ENCODE peak calls at places on chromosome 3, in seven cellular contexts. G is HepG2, J is H1, C is K562, O is SK-N-SH, X is GM12892, H is GM12878. Q is an unnamed sample.

GRCh38 chr3:150798122-150798618 is 35.2 kb upstream of the SIAH2 start:
- DNase-seq in G (peak), J (no peak), C (no peak), O (no peak), X (no peak), H (no peak), Q (no peak)

GRCh38 chr3:195697582-195698324 is 23.0 kb upstream of the MUC20 start:
- DNase-seq in G (no peak), J (no peak), C (peak), O (no peak), X (no peak), H (no peak), Q (no peak)

GRCh38 chr3:127953092-127953491 is 38.1 kb downstream of the KBTBD12 start:
- DNase-seq in G (no peak), J (no peak), C (no peak), O (no peak), X (no peak), H (no peak), Q (no peak)

GRCh38 chr3:129441782-129442181 is 1.8 kb downstream of the IFT122 start:
- DNase-seq in G (no peak), J (no peak), C (no peak), O (peak), X (no peak), H (no peak), Q (no peak)

GRCh38 chr3:114103181-114103580 is 46.6 kb downstream of the QTRT2 start:
- DNase-seq in G (no peak), J (no peak), C (no peak), O (no peak), X (no peak), H (no peak), Q (no peak)

GRCh38 chr3:136465296-136465695 is 215.2 kb downstream of the PCCB start:
- DNase-seq in G (no peak), J (no peak), C (no peak), O (no peak), X (no peak), H (no peak), Q (no peak)

GRCh38 chr3:52109556-52110380 is 44.5 kb downstream of the POC1A start:
- DNase-seq in G (no peak), J (no peak), C (no peak), O (peak), X (no peak), H (no peak), Q (no peak)

GRCh38 chr3:120568624-120569023 is 27.5 kb upstream of the NDUFB4 start:
- DNase-seq in G (no peak), J (no peak), C (no peak), O (no peak), X (no peak), H (no peak), Q (no peak)

GRCh38 chr3:194042947-194043346 is 93.0 kb upstream of the HES1 start:
- DNase-seq in G (peak), J (no peak), C (no peak), O (no peak), X (no peak), H (no peak), Q (no peak)

GRCh38 chr3:90016492-90017065 is 909.2 kb downstream of the EPHA3 start:
- DNase-seq in G (no peak), J (no peak), C (no peak), O (no peak), X (no peak), H (no peak), Q (no peak)

GRCh38 chr3:133410191-133410892 is 10.5 kb downstream of the BFSP2 start:
- DNase-seq in G (no peak), J (no peak), C (no peak), O (no peak), X (no peak), H (no peak), Q (no peak)

GRCh38 chr3:37993811-37994638 is 3.4 kb downstream of the VILL start:
- DNase-seq in G (no peak), J (no peak), C (peak), O (peak), X (peak), H (no peak), Q (peak)

GRCh38 chr3:118538187-118538586 is 496.5 kb downstream of the IGSF11 start:
- DNase-seq in G (no peak), J (no peak), C (no peak), O (no peak), X (no peak), H (no peak), Q (no peak)

GRCh38 chr3:41164776-41165175 is 34.5 kb upstream of the CTNNB1 start:
- DNase-seq in G (no peak), J (no peak), C (no peak), O (no peak), X (no peak), H (no peak), Q (no peak)

GRCh38 chr3:61965770-61966131 is 404.4 kb downstream of the PTPRG start:
- DNase-seq in G (no peak), J (no peak), C (no peak), O (no peak), X (no peak), H (no peak), Q (no peak)

GRCh38 chr3:145620002-145620401 is 541.0 kb downstream of the PLOD2 start:
- DNase-seq in G (no peak), J (no peak), C (no peak), O (no peak), X (no peak), H (no peak), Q (no peak)

GRCh38 chr3:119352863-119353527 is 58.8 kb downstream of the ARHGAP31 start:
- DNase-seq in G (peak), J (no peak), C (no peak), O (no peak), X (no peak), H (no peak), Q (no peak)

GRCh38 chr3:132006605-132007204 is 28.1 kb downstream of the CPNE4 start:
- DNase-seq in G (peak), J (no peak), C (peak), O (no peak), X (no peak), H (no peak), Q (no peak)

GRCh38 chr3:70849911-70850699 is 537.7 kb upstream of the MDFIC2 start:
- DNase-seq in G (no peak), J (no peak), C (no peak), O (no peak), X (no peak), H (no peak), Q (no peak)

GRCh38 chr3:146968204-146968651 is 363.1 kb upstream of the PLSCR5 start:
- DNase-seq in G (no peak), J (peak), C (no peak), O (no peak), X (no peak), H (no peak), Q (no peak)

GRCh38 chr3:158768361-158768787 is 33.5 kb upstream of the MFSD1 start:
- DNase-seq in G (peak), J (no peak), C (peak), O (no peak), X (no peak), H (no peak), Q (no peak)

GRCh38 chr3:21901504-21901903 is 150.5 kb upstream of the ZNF385D start:
- DNase-seq in G (no peak), J (no peak), C (no peak), O (no peak), X (no peak), H (no peak), Q (no peak)

GRCh38 chr3:188211476-188211875 is 57.5 kb downstream of the LPP start:
- DNase-seq in G (no peak), J (no peak), C (no peak), O (no peak), X (no peak), H (no peak), Q (no peak)

GRCh38 chr3:184712248-184712559 is 340 bp upstream of the MAGEF1 start:
- DNase-seq in G (no peak), J (no peak), C (no peak), O (no peak), X (no peak), H (no peak), Q (no peak)

GRCh38 chr3:29408676-29409075 is 127.8 kb downstream of the RBMS3 start:
- DNase-seq in G (no peak), J (no peak), C (no peak), O (no peak), X (no peak), H (no peak), Q (no peak)
- TF ChIP-seq TAF1 in G (no peak), J (no peak), C (no peak), O (no peak), X (no peak), H (no peak), Q (no peak)

GRCh38 chr3:45870099-45870498 is 16.2 kb upstream of the CCR9 start:
- DNase-seq in G (no peak), J (no peak), C (no peak), O (no peak), X (no peak), H (no peak), Q (no peak)
- TF ChIP-seq TAF1 in G (no peak), J (no peak), C (no peak), O (no peak), X (no peak), H (no peak), Q (no peak)

GRCh38 chr3:11847035-11847394 is 330 bp upstream of the TAMM41 start:
- DNase-seq in G (no peak), J (no peak), C (no peak), O (no peak), X (no peak), H (no peak), Q (no peak)

GRCh38 chr3:11847607-11848006 is 922 bp upstream of the TAMM41 start:
- DNase-seq in G (peak), J (no peak), C (peak), O (no peak), X (no peak), H (no peak), Q (no peak)

GRCh38 chr3:11846281-11847034 is at the start of gene TAMM41:
- DNase-seq in G (peak), J (peak), C (peak), O (peak), X (peak), H (peak), Q (peak)

GRCh38 chr3:11844891-11845290 is 1.8 kb downstream of the TAMM41 start:
- DNase-seq in G (no peak), J (no peak), C (no peak), O (no peak), X (no peak), H (no peak), Q (no peak)

GRCh38 chr3:11845661-11846060 is 1.0 kb downstream of the TAMM41 start:
- DNase-seq in G (no peak), J (no peak), C (peak), O (no peak), X (peak), H (no peak), Q (no peak)
- TF ChIP-seq TAF1 in G (no peak), J (no peak), C (peak), O (no peak), X (no peak), H (peak), Q (no peak)

GRCh38 chr3:30007668-30008067 is 598.7 kb upstream of the TGFBR2 start:
- DNase-seq in G (no peak), J (no peak), C (no peak), O (no peak), X (no peak), H (no peak), Q (no peak)

GRCh38 chr3:30017882-30018281 is 588.5 kb upstream of the TGFBR2 start:
- DNase-seq in G (no peak), J (no peak), C (no peak), O (no peak), X (no peak), H (no peak), Q (no peak)

GRCh38 chr3:30011237-30011803 is 595.1 kb upstream of the TGFBR2 start:
- DNase-seq in G (no peak), J (no peak), C (no peak), O (no peak), X (no peak), H (no peak), Q (no peak)

DNA sequence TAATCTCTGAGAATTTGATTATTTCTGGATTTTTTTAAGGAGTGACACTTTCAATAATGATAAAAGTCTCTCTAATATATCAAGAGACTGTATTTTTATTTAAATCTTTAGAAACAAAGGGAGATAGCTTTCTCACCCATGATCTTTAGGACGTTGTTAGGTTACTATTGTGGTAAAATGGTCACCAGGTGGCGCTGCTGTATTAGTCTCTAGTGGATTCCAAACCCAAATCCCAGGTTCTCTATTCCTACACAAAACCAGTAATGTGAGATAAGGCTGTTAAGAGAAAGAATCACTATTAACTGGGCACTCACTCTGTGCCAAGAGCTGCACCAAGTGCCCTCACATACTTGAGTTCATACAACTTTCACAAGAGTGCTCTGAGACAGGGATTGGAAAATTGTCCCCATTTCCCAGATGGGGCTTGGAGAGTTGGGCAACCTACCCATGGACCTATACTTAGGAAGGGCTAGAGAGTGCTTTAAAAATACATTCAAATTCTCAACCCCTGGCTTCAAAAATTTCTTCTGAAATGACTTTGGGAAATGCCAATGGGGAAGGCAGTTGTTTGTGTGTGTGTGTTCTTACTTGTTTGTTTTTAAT is 593.4 kb upstream of the TGFBR2 start:
- DNase-seq in G (peak), J (no peak), C (peak), O (peak), X (no peak), H (peak), Q (no peak)
- TF ChIP-seq TAF1 in G (no peak), J (no peak), C (no peak), O (no peak), X (no peak), H (no peak), Q (no peak)

DNA sequence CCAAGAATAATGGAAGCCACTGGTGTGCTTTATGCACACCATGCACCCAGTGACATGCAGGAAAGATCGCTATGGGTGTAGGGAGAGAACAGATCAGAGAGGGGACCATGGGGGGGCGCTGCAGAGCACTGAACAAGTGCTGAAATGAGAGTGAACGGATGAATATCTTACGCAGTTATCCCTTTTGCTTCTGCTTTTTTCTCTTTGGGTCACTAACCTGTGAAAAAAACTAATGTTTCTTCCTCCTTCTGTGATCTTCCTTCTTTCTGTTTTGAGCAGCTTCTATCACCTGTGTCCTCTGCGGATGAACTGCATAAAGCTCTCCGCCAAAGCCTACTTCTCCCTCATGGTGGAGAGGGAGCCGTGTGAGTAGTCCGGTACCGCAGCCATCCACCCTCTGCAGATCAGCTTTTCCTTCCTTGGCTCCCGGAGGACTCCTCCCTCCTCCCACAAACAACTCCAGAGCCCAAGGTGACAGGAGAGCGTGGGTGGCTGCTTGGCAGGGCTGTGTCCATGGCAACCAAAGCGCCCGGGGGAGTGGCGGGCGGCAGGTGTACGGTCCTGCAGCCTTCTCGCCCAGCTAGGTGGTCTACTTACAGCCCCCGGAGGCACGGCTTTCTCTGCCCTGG is 106.2 kb downstream of the DGKG start:
- DNase-seq in G (no peak), J (no peak), C (peak), O (no peak), X (no peak), H (no peak), Q (no peak)
- TF ChIP-seq TAF1 in G (no peak), J (no peak), C (no peak), O (no peak), X (no peak), H (no peak), Q (no peak)

GRCh38 chr3:72042397-72043211 is 257.7 kb upstream of the PROK2 start:
- DNase-seq in G (no peak), J (no peak), C (no peak), O (no peak), X (no peak), H (no peak), Q (no peak)
- TF ChIP-seq TAF1 in G (no peak), J (no peak), C (no peak), O (no peak), X (no peak), H (no peak), Q (no peak)

GRCh38 chr3:32132121-32132520 is 25.7 kb downstream of the GPD1L start:
- DNase-seq in G (no peak), J (no peak), C (no peak), O (no peak), X (no peak), H (no peak), Q (no peak)

GRCh38 chr3:32132706-32133105 is 26.3 kb downstream of the GPD1L start:
- DNase-seq in G (no peak), J (no peak), C (no peak), O (no peak), X (no peak), H (no peak), Q (no peak)

GRCh38 chr3:32126305-32127015 is 20.0 kb downstream of the GPD1L start:
- DNase-seq in G (no peak), J (no peak), C (no peak), O (no peak), X (no peak), H (no peak), Q (no peak)

GRCh38 chr3:32127219-32127826 is 20.9 kb downstream of the GPD1L start:
- DNase-seq in G (no peak), J (no peak), C (no peak), O (no peak), X (no peak), H (no peak), Q (no peak)

GRCh38 chr3:32129832-32130231 is 23.4 kb downstream of the GPD1L start:
- DNase-seq in G (peak), J (no peak), C (no peak), O (no peak), X (no peak), H (no peak), Q (no peak)
- TF ChIP-seq TAF1 in G (no peak), J (no peak), C (no peak), O (no peak), X (no peak), H (no peak), Q (no peak)

GRCh38 chr3:67819447-67819846 is 165.0 kb upstream of the SUCLG2 start:
- DNase-seq in G (no peak), J (no peak), C (no peak), O (no peak), X (no peak), H (no peak), Q (no peak)
- TF ChIP-seq TAF1 in G (no peak), J (no peak), C (no peak), O (no peak), X (no peak), H (no peak), Q (no peak)

GRCh38 chr3:55169608-55170010 is 241.8 kb upstream of the LRTM1 start:
- DNase-seq in G (no peak), J (no peak), C (no peak), O (no peak), X (no peak), H (no peak), Q (no peak)
- TF ChIP-seq TAF1 in G (no peak), J (no peak), C (no peak), O (no peak), X (no peak), H (no peak), Q (no peak)

Q was measured in GM12891.